ENCODE peak calls at places on chromosomes 7 and 10, in eight cellular contexts. One of them, this sample, is unnamed.

GRCh38 chr7:121275204-121275603 is 53.6 kb upstream of the WNT16 start:
- DNase-seq in AG10803: no peak
- DNase-seq in foreskin fibroblast: no peak
- DNase-seq in NCI-H510A: no peak
- DNase-seq in activated gamma-delta T cell: no peak
- DNase-seq in head of caudate nucleus: no peak
- DNase-seq in SK-N-SH: no peak
- DNase-seq in MV-4-11: no peak
- DNase-seq in this sample: no peak

GRCh38 chr7:41567350-41568114 is 135.4 kb downstream of the INHBA start:
- DNase-seq in AG10803: peak; percentile 31
- DNase-seq in foreskin fibroblast: peak; percentile 34
- DNase-seq in NCI-H510A: no peak
- DNase-seq in activated gamma-delta T cell: no peak
- DNase-seq in head of caudate nucleus: no peak
- DNase-seq in SK-N-SH: no peak
- DNase-seq in MV-4-11: peak; percentile 90
- DNase-seq in this sample: no peak

GRCh38 chr7:21966271-21966670 is 20.6 kb upstream of the CDCA7L start:
- DNase-seq in AG10803: no peak
- DNase-seq in foreskin fibroblast: no peak
- DNase-seq in NCI-H510A: no peak
- DNase-seq in activated gamma-delta T cell: no peak
- DNase-seq in head of caudate nucleus: no peak
- DNase-seq in SK-N-SH: no peak
- DNase-seq in MV-4-11: peak; percentile 25
- DNase-seq in this sample: no peak

GRCh38 chr10:6203331-6204062 is 765 bp downstream of the PFKFB3 start:
- DNase-seq in AG10803: peak; percentile 61
- DNase-seq in foreskin fibroblast: peak; percentile 50
- DNase-seq in NCI-H510A: no peak
- DNase-seq in activated gamma-delta T cell: peak; percentile 49
- DNase-seq in head of caudate nucleus: peak; percentile 73
- DNase-seq in SK-N-SH: peak; percentile 92
- DNase-seq in MV-4-11: peak; percentile 24
- DNase-seq in this sample: peak; percentile 55

GRCh38 chr7:76397409-76398183 is 11.9 kb downstream of the SSC4D start:
- DNase-seq in AG10803: peak; percentile 58
- DNase-seq in foreskin fibroblast: no peak
- DNase-seq in NCI-H510A: no peak
- DNase-seq in activated gamma-delta T cell: peak; percentile 63
- DNase-seq in head of caudate nucleus: peak; percentile 88
- DNase-seq in SK-N-SH: peak; percentile 100
- DNase-seq in MV-4-11: peak; percentile 42
- DNase-seq in this sample: peak; percentile 95

GRCh38 chr7:101172854-101173751 is 7.0 kb downstream of the NAT16 start:
- DNase-seq in AG10803: peak; percentile 63
- DNase-seq in foreskin fibroblast: peak; percentile 85
- DNase-seq in NCI-H510A: no peak
- DNase-seq in activated gamma-delta T cell: no peak
- DNase-seq in head of caudate nucleus: no peak
- DNase-seq in SK-N-SH: peak; percentile 33
- DNase-seq in MV-4-11: peak; percentile 11
- DNase-seq in this sample: peak; percentile 89

GRCh38 chr10:89171263-89171872 is 35.7 kb downstream of the CH25H start:
- DNase-seq in AG10803: peak; percentile 58
- DNase-seq in foreskin fibroblast: no peak
- DNase-seq in NCI-H510A: no peak
- DNase-seq in activated gamma-delta T cell: no peak
- DNase-seq in head of caudate nucleus: no peak
- DNase-seq in SK-N-SH: no peak
- DNase-seq in MV-4-11: no peak
- DNase-seq in this sample: no peak

GRCh38 chr7:132138817-132139216 is 437.5 kb downstream of the PLXNA4 start:
- DNase-seq in AG10803: no peak
- DNase-seq in foreskin fibroblast: no peak
- DNase-seq in NCI-H510A: no peak
- DNase-seq in activated gamma-delta T cell: no peak
- DNase-seq in head of caudate nucleus: no peak
- DNase-seq in SK-N-SH: no peak
- DNase-seq in MV-4-11: no peak
- DNase-seq in this sample: no peak

GRCh38 chr7:90345548-90346319 is 782 bp upstream of the GTPBP10 start:
- DNase-seq in AG10803: peak; percentile 48
- DNase-seq in foreskin fibroblast: peak; percentile 31
- DNase-seq in NCI-H510A: no peak
- DNase-seq in activated gamma-delta T cell: no peak
- DNase-seq in head of caudate nucleus: peak; percentile 33
- DNase-seq in SK-N-SH: peak; percentile 39
- DNase-seq in MV-4-11: peak; percentile 67
- DNase-seq in this sample: no peak

GRCh38 chr7:41940760-41941343 is 238.0 kb upstream of the INHBA start:
- DNase-seq in AG10803: peak; percentile 75
- DNase-seq in foreskin fibroblast: peak; percentile 62
- DNase-seq in NCI-H510A: peak; percentile 2
- DNase-seq in activated gamma-delta T cell: no peak
- DNase-seq in head of caudate nucleus: peak; percentile 86
- DNase-seq in SK-N-SH: peak; percentile 73
- DNase-seq in MV-4-11: peak; percentile 73
- DNase-seq in this sample: no peak

This sample was measured in left lung.